ENCODE peak calls at places on chromosomes 16 and 17, in six cellular contexts. A, E, J, W, S and V are unnamed samples.

GRCh38 chr17:65066858-65067257 is 10.3 kb upstream of the GNA13 start:
- DNase-seq in A (no peak), E (no peak), J (no peak), W (no peak), S (no peak), V (no peak)

GRCh38 chr17:73357981-73358380 is 46.2 kb upstream of the CDC42EP4 start:
- DNase-seq in A (no peak), E (no peak), J (no peak), W (no peak), S (no peak), V (no peak)

GRCh38 chr17:29005936-29006438 is at the start of gene SEZ6:
- DNase-seq in A (peak), E (peak), J (peak), W (peak), S (peak), V (peak)

GRCh38 chr17:54900457-54901229 is at the start of gene TOM1L1:
- DNase-seq in A (peak), E (peak), J (peak), W (peak), S (peak), V (peak)

GRCh38 chr16:17556276-17557052 is 85.7 kb upstream of the XYLT1 start:
- DNase-seq in A (peak), E (no peak), J (peak), W (peak), S (peak), V (peak)

GRCh38 chr16:252366-253337 is 18.0 kb downstream of the FAM234A start:
- DNase-seq in A (no peak), E (no peak), J (no peak), W (no peak), S (no peak), V (peak)

GRCh38 chr17:67096609-67097008 is 52.3 kb downstream of the CACNG1 start:
- DNase-seq in A (no peak), E (no peak), J (no peak), W (no peak), S (no peak), V (no peak)

GRCh38 chr16:78235168-78235800 is 135.8 kb downstream of the WWOX start:
- DNase-seq in A (peak), E (no peak), J (peak), W (peak), S (peak), V (peak)

GRCh38 chr17:77125432-77125901 is 15.3 kb upstream of the SEC14L1 start:
- DNase-seq in A (peak), E (no peak), J (no peak), W (peak), S (peak), V (no peak)

GRCh38 chr17:8696456-8696855 is 48.2 kb downstream of the CCDC42 start:
- DNase-seq in A (peak), E (no peak), J (no peak), W (no peak), S (no peak), V (no peak)

GRCh38 chr16:68087688-68088087 is 2.5 kb downstream of the NFATC3 start:
- DNase-seq in A (no peak), E (no peak), J (no peak), W (no peak), S (no peak), V (no peak)

GRCh38 chr16:82584553-82585152 is 42.1 kb upstream of the CDH13 start:
- DNase-seq in A (peak), E (no peak), J (no peak), W (no peak), S (no peak), V (no peak)

GRCh38 chr17:28711723-28712036 is at the start of gene PROCA1:
- DNase-seq in A (no peak), E (no peak), J (no peak), W (no peak), S (no peak), V (peak)

GRCh38 chr16:58970775-58971174 is 236.7 kb upstream of the GOT2 start:
- DNase-seq in A (peak), E (no peak), J (peak), W (no peak), S (no peak), V (no peak)

GRCh38 chr16:70685061-70685937 is 554 bp downstream of the MTSS2 start:
- DNase-seq in A (no peak), E (no peak), J (no peak), W (no peak), S (no peak), V (peak)

GRCh38 chr17:58270476-58271290 is 10.1 kb downstream of the MPO start:
- DNase-seq in A (no peak), E (no peak), J (no peak), W (no peak), S (no peak), V (no peak)

GRCh38 chr16:78648517-78648916 is 549.1 kb downstream of the WWOX start:
- DNase-seq in A (peak), E (peak), J (no peak), W (peak), S (peak), V (no peak)

GRCh38 chr17:17032131-17032692 is 10.0 kb upstream of the MPRIP start:
- DNase-seq in A (peak), E (peak), J (no peak), W (peak), S (peak), V (no peak)

GRCh38 chr16:68512742-68513141 is 26.3 kb upstream of the ZFP90 start:
- DNase-seq in A (no peak), E (no peak), J (no peak), W (no peak), S (no peak), V (no peak)

GRCh38 chr16:86777098-86777946 is 199.0 kb downstream of the FOXL1 start:
- DNase-seq in A (no peak), E (no peak), J (no peak), W (peak), S (no peak), V (no peak)

GRCh38 chr17:26962255-26963162 is 331.4 kb upstream of the WSB1 start:
- DNase-seq in A (no peak), E (no peak), J (no peak), W (no peak), S (no peak), V (no peak)

GRCh38 chr16:49492896-49493620 is 119.5 kb downstream of the C16orf78 start:
- DNase-seq in A (no peak), E (no peak), J (no peak), W (no peak), S (no peak), V (no peak)

GRCh38 chr16:445566-445965 is 20.1 kb downstream of the RAB11FIP3 start:
- DNase-seq in A (no peak), E (no peak), J (no peak), W (no peak), S (no peak), V (no peak)

GRCh38 chr17:7435676-7436555 is 681 bp downstream of the TMEM102 start:
- DNase-seq in A (no peak), E (no peak), J (peak), W (no peak), S (no peak), V (no peak)

GRCh38 chr17:38420518-38420917 is 7.7 kb upstream of the ARHGAP23 start:
- DNase-seq in A (no peak), E (no peak), J (no peak), W (no peak), S (no peak), V (no peak)

GRCh38 chr17:17723354-17724261 is 42.4 kb downstream of the RAI1 start:
- DNase-seq in A (peak), E (no peak), J (no peak), W (peak), S (peak), V (peak)

GRCh38 chr17:41519501-41520224 is 973 bp upstream of the KRT15 start:
- DNase-seq in A (no peak), E (no peak), J (no peak), W (no peak), S (no peak), V (no peak)

GRCh38 chr17:4744999-4745969 is 5.6 kb upstream of the CXCL16 start:
- DNase-seq in A (no peak), E (no peak), J (no peak), W (no peak), S (no peak), V (no peak)

GRCh38 chr16:12320298-12320706 is 343.8 kb downstream of the SNX29 start:
- DNase-seq in A (peak), E (no peak), J (no peak), W (peak), S (peak), V (no peak)

DNA sequence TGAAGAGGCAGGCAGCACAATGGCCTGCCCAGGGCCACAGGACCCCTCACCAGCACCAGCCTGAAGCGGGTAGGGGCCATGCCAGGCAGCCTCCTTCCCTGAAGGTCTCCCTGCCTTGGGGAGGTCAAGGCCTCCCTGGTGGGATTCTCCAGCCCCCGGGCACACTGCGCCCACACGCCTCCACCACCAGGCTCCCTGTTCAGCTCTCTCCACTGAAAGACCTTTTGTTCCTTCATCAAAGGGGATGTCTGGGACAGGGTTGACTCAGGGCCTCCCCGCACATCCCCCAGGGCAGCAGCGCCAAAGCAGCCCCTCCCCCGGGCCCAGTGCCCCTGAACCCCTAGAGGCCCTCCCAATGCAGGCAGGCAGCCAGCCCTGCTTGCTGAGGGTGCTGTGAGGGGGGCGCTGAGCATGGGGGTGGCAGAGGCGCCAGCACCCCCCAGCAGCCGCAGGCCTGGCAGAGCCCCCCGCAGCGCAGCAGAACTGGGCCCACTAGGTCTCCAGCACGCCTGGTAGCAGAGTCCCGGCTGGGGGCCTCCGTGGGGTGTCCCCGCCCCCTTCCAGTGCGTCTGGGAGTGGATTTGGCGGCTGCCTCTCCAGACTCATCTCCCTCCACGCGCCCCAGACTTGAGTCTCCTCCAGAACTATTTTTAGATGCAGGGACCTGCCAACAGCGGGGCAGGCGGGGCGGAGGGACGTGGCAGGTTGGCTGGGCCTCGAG is 13.1 kb downstream of the BCAR1 start:
- DNase-seq in A (peak), E (peak), J (no peak), W (peak), S (peak), V (no peak)
- TF ChIP-seq CTCF in A (no peak), E (no peak), J (no peak), W (peak), S (peak), V (no peak)

DNA sequence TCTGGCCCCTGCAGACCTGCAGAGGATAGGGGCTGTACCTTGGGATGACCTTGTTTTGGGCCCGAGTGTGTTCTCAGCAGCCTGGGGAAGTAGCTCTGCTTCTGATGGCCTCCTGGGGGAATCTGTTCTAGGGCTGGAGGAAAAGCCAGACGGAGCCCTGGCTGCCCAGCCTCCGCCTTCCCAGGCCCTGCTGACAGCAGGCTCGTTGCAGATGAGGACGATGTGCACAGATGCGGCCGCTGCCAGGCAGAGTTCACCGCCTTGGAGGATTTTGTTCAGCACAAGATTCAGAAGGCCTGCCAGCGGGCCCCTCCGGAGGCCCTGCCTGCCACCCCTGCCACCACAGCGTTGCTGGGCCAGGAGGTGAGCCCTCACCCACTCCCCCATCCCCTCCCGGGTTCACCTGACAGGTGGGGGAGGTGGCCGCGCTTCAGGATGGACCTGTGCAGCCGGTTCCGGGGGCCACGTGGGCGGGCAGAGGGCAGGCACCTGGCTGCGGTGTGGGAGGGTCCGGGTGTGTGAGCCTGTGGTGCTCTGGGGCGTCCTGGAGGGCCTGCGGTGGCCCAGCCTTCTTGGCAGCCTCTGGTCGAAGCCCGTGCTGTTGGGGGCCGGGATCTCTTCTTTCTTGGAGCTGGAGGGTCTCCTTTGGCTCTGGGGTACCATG is 4.9 kb downstream of the E4F1 start:
- DNase-seq in A (no peak), E (no peak), J (no peak), W (no peak), S (no peak), V (no peak)
- TF ChIP-seq CTCF in A (no peak), E (no peak), J (no peak), W (no peak), S (no peak), V (no peak)

GRCh38 chr17:258906-259305 is 77.5 kb upstream of the DOC2B start:
- DNase-seq in A (no peak), E (no peak), J (no peak), W (no peak), S (no peak), V (no peak)

GRCh38 chr17:261640-262039 is 80.2 kb upstream of the DOC2B start:
- DNase-seq in A (no peak), E (no peak), J (no peak), W (no peak), S (no peak), V (no peak)

GRCh38 chr17:259341-259976 is 78.0 kb upstream of the DOC2B start:
- DNase-seq in A (no peak), E (no peak), J (no peak), W (no peak), S (no peak), V (no peak)

GRCh38 chr17:260944-261343 is 79.5 kb upstream of the DOC2B start:
- DNase-seq in A (no peak), E (no peak), J (no peak), W (no peak), S (no peak), V (no peak)

GRCh38 chr17:260031-260791 is 78.8 kb upstream of the DOC2B start:
- DNase-seq in A (no peak), E (no peak), J (no peak), W (no peak), S (no peak), V (no peak)
- TF ChIP-seq CTCF in A (no peak), E (no peak), J (no peak), W (no peak), S (no peak), V (no peak)

DNA sequence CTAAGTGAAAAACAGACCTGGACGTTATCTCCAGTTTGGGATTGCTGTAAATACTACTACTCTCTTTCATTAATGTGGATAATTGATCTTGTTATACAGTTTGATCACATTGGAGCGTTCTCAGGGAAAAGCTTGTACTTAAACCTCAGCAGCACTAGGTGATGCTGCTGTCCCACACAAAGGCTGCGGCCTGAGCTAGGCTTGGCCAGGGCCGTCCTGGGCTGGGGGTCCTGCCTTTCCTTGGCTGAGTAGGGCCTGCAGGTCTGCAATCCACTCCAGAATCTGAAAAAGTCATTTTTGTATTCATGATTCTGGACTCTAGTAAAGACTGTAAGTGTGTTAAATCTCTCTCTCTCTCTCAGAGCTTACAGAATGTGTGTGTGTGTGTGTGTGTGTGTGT is 23.7 kb upstream of the PMFBP1 start:
- DNase-seq in A (no peak), E (no peak), J (no peak), W (no peak), S (no peak), V (no peak)
- TF ChIP-seq CTCF in A (no peak), E (no peak), J (peak), W (no peak), S (peak), V (peak)